ENCODE peak calls at places on chromosomes 3 and 15, in four cellular contexts. B is A172, V is OCI-LY7, T is H9. Y is an unnamed sample.
A peak's percentile ranks its signal among the peaks of the same experiment; 100 is the strongest.

GRCh38 chr3:138381950-138382715 is 33.8 kb downstream of the MRAS start:
- DNase-seq in B (no peak), V (no peak), T (no peak), Y (no peak)

GRCh38 chr3:3084890-3085289 is 25.3 kb downstream of the IL5RA start:
- DNase-seq in B (no peak), V (no peak), T (no peak), Y (no peak)

GRCh38 chr15:39239562-39239961 is 341.3 kb upstream of the THBS1 start:
- DNase-seq in T (no peak), V (no peak), B (peak; percentile 82), Y (no peak)

GRCh38 chr15:74983725-74984231 is 11.6 kb upstream of the SCAMP5 start:
- DNase-seq in V (no peak), T (no peak), B (peak; percentile 68), Y (no peak)

GRCh38 chr15:52558196-52558595 is 10.6 kb downstream of the ARPP19 start:
- DNase-seq in V (no peak), B (peak; percentile 40), T (no peak), Y (no peak)

GRCh38 chr3:111541391-111541790 is 606 bp upstream of the CD96 start:
- DNase-seq in V (no peak), B (no peak), T (no peak), Y (peak; percentile 12)

GRCh38 chr15:79090487-79091203 is at the start of gene RASGRF1:
- DNase-seq in B (no peak), V (no peak), T (peak; percentile 73), Y (no peak)

GRCh38 chr3:8052599-8053185 is 448.9 kb upstream of the LMCD1 start:
- DNase-seq in T (no peak), V (no peak), B (no peak), Y (peak; percentile 98)

GRCh38 chr3:62186967-62187366 is 186.4 kb downstream of the FEZF2 start:
- DNase-seq in B (no peak), V (peak; percentile 14), T (no peak), Y (peak; percentile 42)

GRCh38 chr3:149179225-149179624 is 42.4 kb downstream of the CP start:
- DNase-seq in T (no peak), V (no peak), B (peak; percentile 58), Y (no peak)

GRCh38 chr15:75042730-75043508 is 19.5 kb downstream of the PPCDC start:
- DNase-seq in B (peak; percentile 73), V (peak; percentile 98), T (peak; percentile 73), Y (peak; percentile 29)

GRCh38 chr3:181872887-181873286 is 161.2 kb downstream of the SOX2 start:
- DNase-seq in T (no peak), V (no peak), B (no peak), Y (no peak)

GRCh38 chr3:133386876-133387275 is 13.0 kb upstream of the BFSP2 start:
- DNase-seq in B (no peak), V (peak; percentile 37), T (no peak), Y (no peak)

GRCh38 chr3:187252311-187252710 is 39.2 kb downstream of the MASP1 start:
- DNase-seq in V (no peak), T (no peak), B (no peak), Y (no peak)

GRCh38 chr15:57401546-57401945 is 25.2 kb downstream of the CGNL1 start:
- DNase-seq in T (no peak), V (no peak), B (no peak), Y (no peak)

GRCh38 chr15:78243491-78243941 is 9.2 kb upstream of the ACSBG1 start:
- DNase-seq in T (peak; percentile 84), B (peak; percentile 13), V (no peak), Y (peak; percentile 50)

GRCh38 chr3:264394-265156 is 68.0 kb downstream of the CHL1 start:
- DNase-seq in T (no peak), B (no peak), V (no peak), Y (no peak)

GRCh38 chr15:25137013-25137412 is 182.2 kb downstream of the SNRPN start:
- DNase-seq in V (no peak), B (no peak), T (no peak), Y (no peak)

GRCh38 chr3:13276438-13277129 is 143.5 kb downstream of the NUP210 start:
- DNase-seq in B (no peak), T (no peak), V (no peak), Y (no peak)

GRCh38 chr3:117526485-117527079 is 817.0 kb downstream of the TUSC7 start:
- DNase-seq in T (no peak), B (no peak), V (peak; percentile 22), Y (peak; percentile 48)

GRCh38 chr3:162610261-162610660 is 1113.7 kb downstream of the OTOL1 start:
- DNase-seq in T (peak; percentile 31), B (no peak), V (no peak), Y (no peak)

GRCh38 chr3:4687167-4687566 is 194.0 kb downstream of the ITPR1 start:
- DNase-seq in T (no peak), V (no peak), B (no peak), Y (no peak)

GRCh38 chr3:171646357-171647133 is 163.7 kb downstream of the PLD1 start:
- DNase-seq in B (peak; percentile 60), V (peak; percentile 18), T (no peak), Y (peak; percentile 57)

GRCh38 chr15:48891229-48891765 is 13.4 kb downstream of the EID1 start:
- DNase-seq in B (no peak), T (no peak), V (no peak), Y (no peak)

GRCh38 chr3:195896361-195897080 is 11.8 kb downstream of the TNK2 start:
- DNase-seq in T (no peak), B (peak; percentile 90), V (peak; percentile 19), Y (peak; percentile 93)

GRCh38 chr3:139127101-139127500 is 82.4 kb upstream of the PRR23C start:
- DNase-seq in B (peak; percentile 30), T (no peak), V (no peak), Y (no peak)

GRCh38 chr3:148087601-148088371 is 609.9 kb upstream of the AGTR1 start:
- DNase-seq in T (no peak), B (no peak), V (no peak), Y (no peak)

GRCh38 chr15:64703632-64703959 is 71.8 kb downstream of the RBPMS2 start:
- DNase-seq in B (no peak), V (no peak), T (no peak), Y (peak; percentile 41)

GRCh38 chr3:171323934-171324535 is 136.2 kb downstream of the TNIK start:
- DNase-seq in V (no peak), B (no peak), T (no peak), Y (no peak)

GRCh38 chr3:108053025-108053424 is 37.8 kb downstream of the CD47 start:
- DNase-seq in T (no peak), B (no peak), V (no peak), Y (no peak)

GRCh38 chr3:148943531-148944200 is 47.7 kb upstream of the GYG1 start:
- DNase-seq in B (peak; percentile 88), V (peak; percentile 77), T (no peak), Y (peak; percentile 92)

GRCh38 chr3:133489466-133490085 is 83.9 kb upstream of the CDV3 start:
- DNase-seq in T (peak; percentile 66), V (no peak), B (no peak), Y (no peak)

GRCh38 chr3:159664011-159664410 is 324.6 kb upstream of the IL12A start:
- DNase-seq in V (no peak), T (no peak), B (no peak), Y (no peak)

GRCh38 chr3:159870723-159871122 is 117.9 kb upstream of the IL12A start:
- DNase-seq in T (no peak), B (no peak), V (no peak), Y (no peak)

GRCh38 chr15:55740981-55741591 is 1.9 kb downstream of the PRTG start:
- DNase-seq in B (no peak), V (no peak), T (no peak), Y (no peak)

GRCh38 chr15:98753726-98754125 is 105.4 kb downstream of the IGF1R start:
- DNase-seq in V (no peak), T (no peak), B (peak; percentile 22), Y (no peak)

GRCh38 chr3:101484805-101485620 is 28.0 kb downstream of the SENP7 start:
- DNase-seq in T (no peak), V (no peak), B (peak; percentile 75), Y (no peak)